ENCODE peak calls at places on chromosomes 7 and 10, in five cellular contexts. One of them, this sample, is unnamed.
A peak's percentile ranks its signal among the peaks of the same experiment; 100 is the strongest.

GRCh38 chr7:126806614-126807013 is 446.1 kb downstream of the GRM8 start:
- DNase-seq in mesendoderm: no peak
- DNase-seq in dorsolateral prefrontal cortex: no peak
- DNase-seq in DND-41: no peak
- DNase-seq in ovary: no peak
- DNase-seq in this sample: no peak

GRCh38 chr10:23408330-23408976 is 30.4 kb upstream of the OTUD1 start:
- DNase-seq in DND-41: no peak
- DNase-seq in mesendoderm: no peak
- DNase-seq in ovary: no peak
- DNase-seq in dorsolateral prefrontal cortex: no peak
- DNase-seq in this sample: no peak

GRCh38 chr7:132980406-132980805 is 101.5 kb downstream of the CHCHD3 start:
- DNase-seq in dorsolateral prefrontal cortex: no peak
- DNase-seq in DND-41: no peak
- DNase-seq in mesendoderm: no peak
- DNase-seq in ovary: no peak
- DNase-seq in this sample: no peak

GRCh38 chr7:154183946-154184345 is 131.7 kb downstream of the DPP6 start:
- DNase-seq in mesendoderm: no peak
- DNase-seq in ovary: no peak
- DNase-seq in DND-41: no peak
- DNase-seq in dorsolateral prefrontal cortex: no peak
- DNase-seq in this sample: no peak

GRCh38 chr7:57215423-57215822 is 83.2 kb upstream of the ZNF479 start:
- DNase-seq in mesendoderm: no peak
- DNase-seq in ovary: no peak
- DNase-seq in DND-41: no peak
- DNase-seq in dorsolateral prefrontal cortex: no peak
- DNase-seq in this sample: no peak

GRCh38 chr7:7641129-7641663 is 644 bp downstream of the UMAD1 start:
- DNase-seq in ovary: peak; percentile 23
- DNase-seq in dorsolateral prefrontal cortex: no peak
- DNase-seq in mesendoderm: peak; percentile 57
- DNase-seq in DND-41: no peak
- DNase-seq in this sample: no peak

GRCh38 chr10:80415734-80416281 is 7.5 kb downstream of the PRXL2A start:
- DNase-seq in ovary: no peak
- DNase-seq in mesendoderm: no peak
- DNase-seq in DND-41: no peak
- DNase-seq in dorsolateral prefrontal cortex: no peak
- DNase-seq in this sample: no peak

GRCh38 chr7:65233409-65234034 is 140.1 kb upstream of the ZNF92 start:
- DNase-seq in DND-41: peak; percentile 35
- DNase-seq in mesendoderm: peak; percentile 93
- DNase-seq in dorsolateral prefrontal cortex: no peak
- DNase-seq in ovary: no peak
- DNase-seq in this sample: no peak

GRCh38 chr7:155285423-155286220 is 12.1 kb upstream of the INSIG1 start:
- DNase-seq in mesendoderm: no peak
- DNase-seq in dorsolateral prefrontal cortex: no peak
- DNase-seq in ovary: no peak
- DNase-seq in DND-41: no peak
- DNase-seq in this sample: no peak

GRCh38 chr10:30830672-30831230 is 200.9 kb downstream of the ZNF438 start:
- DNase-seq in mesendoderm: no peak
- DNase-seq in ovary: no peak
- DNase-seq in dorsolateral prefrontal cortex: no peak
- DNase-seq in DND-41: no peak
- DNase-seq in this sample: no peak

GRCh38 chr7:133102276-133103060 is 20.6 kb upstream of the CHCHD3 start:
- DNase-seq in DND-41: no peak
- DNase-seq in ovary: no peak
- DNase-seq in dorsolateral prefrontal cortex: no peak
- DNase-seq in mesendoderm: no peak
- DNase-seq in this sample: no peak

GRCh38 chr7:120700806-120701205 is 157.1 kb downstream of the TSPAN12 start:
- DNase-seq in DND-41: no peak
- DNase-seq in ovary: no peak
- DNase-seq in dorsolateral prefrontal cortex: no peak
- DNase-seq in mesendoderm: no peak
- DNase-seq in this sample: no peak

GRCh38 chr7:142457146-142457703 is 199.4 kb upstream of the PRSS58 start:
- DNase-seq in DND-41: no peak
- DNase-seq in ovary: no peak
- DNase-seq in dorsolateral prefrontal cortex: no peak
- DNase-seq in mesendoderm: no peak
- DNase-seq in this sample: no peak

GRCh38 chr10:59465089-59465488 is 102.7 kb upstream of the FAM13C start:
- DNase-seq in ovary: no peak
- DNase-seq in mesendoderm: peak; percentile 47
- DNase-seq in DND-41: no peak
- DNase-seq in dorsolateral prefrontal cortex: peak; percentile 37
- DNase-seq in this sample: no peak

GRCh38 chr10:22931948-22932347 is 4.1 kb downstream of the ARMC3 start:
- DNase-seq in dorsolateral prefrontal cortex: no peak
- DNase-seq in ovary: no peak
- DNase-seq in DND-41: no peak
- DNase-seq in mesendoderm: no peak
- DNase-seq in this sample: no peak

GRCh38 chr7:126818393-126819196 is 434.1 kb downstream of the GRM8 start:
- DNase-seq in mesendoderm: no peak
- DNase-seq in dorsolateral prefrontal cortex: no peak
- DNase-seq in DND-41: no peak
- DNase-seq in ovary: no peak
- DNase-seq in this sample: no peak

DNA sequence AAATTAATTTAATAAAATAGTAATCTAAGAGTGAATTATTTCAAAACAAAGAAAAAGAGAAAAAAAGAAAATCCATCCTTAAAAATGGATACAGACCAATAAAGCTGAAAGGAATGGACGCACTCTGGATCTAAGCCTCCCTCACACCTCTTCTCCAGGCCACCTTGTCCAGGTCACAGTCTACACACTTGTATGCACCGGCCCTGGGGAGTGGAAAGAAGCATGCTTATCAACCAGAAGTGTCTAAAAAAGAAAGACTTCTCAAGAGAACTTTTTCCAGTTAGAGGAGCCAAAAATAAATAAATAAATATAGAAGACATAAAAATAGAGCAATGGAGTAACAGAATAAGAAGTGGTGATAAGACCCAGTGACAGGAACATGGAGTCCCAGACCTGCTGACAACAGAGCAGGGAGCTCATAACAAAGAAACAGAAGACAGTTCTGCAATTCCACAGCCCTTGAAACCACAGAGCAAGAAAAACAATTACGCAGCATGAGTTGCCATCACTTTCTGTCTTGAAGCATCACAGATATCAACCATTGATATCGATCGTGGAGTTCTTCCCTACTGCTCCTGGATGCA is 311.7 kb upstream of the NFE2L3 start:
- DNase-seq in ovary: no peak
- DNase-seq in mesendoderm: no peak
- DNase-seq in DND-41: no peak
- DNase-seq in dorsolateral prefrontal cortex: no peak
- DNase-seq in this sample: no peak
- H3K27ac ChIP-seq in ovary: no peak overlapping the region
- H3K27ac ChIP-seq in mesendoderm: no peak overlapping the region
- H3K27ac ChIP-seq in DND-41: no peak overlapping the region
- H3K27ac ChIP-seq in dorsolateral prefrontal cortex: no peak overlapping the region
- H3K27ac ChIP-seq in this sample: peak overlapping the region; percentile 90

DNA sequence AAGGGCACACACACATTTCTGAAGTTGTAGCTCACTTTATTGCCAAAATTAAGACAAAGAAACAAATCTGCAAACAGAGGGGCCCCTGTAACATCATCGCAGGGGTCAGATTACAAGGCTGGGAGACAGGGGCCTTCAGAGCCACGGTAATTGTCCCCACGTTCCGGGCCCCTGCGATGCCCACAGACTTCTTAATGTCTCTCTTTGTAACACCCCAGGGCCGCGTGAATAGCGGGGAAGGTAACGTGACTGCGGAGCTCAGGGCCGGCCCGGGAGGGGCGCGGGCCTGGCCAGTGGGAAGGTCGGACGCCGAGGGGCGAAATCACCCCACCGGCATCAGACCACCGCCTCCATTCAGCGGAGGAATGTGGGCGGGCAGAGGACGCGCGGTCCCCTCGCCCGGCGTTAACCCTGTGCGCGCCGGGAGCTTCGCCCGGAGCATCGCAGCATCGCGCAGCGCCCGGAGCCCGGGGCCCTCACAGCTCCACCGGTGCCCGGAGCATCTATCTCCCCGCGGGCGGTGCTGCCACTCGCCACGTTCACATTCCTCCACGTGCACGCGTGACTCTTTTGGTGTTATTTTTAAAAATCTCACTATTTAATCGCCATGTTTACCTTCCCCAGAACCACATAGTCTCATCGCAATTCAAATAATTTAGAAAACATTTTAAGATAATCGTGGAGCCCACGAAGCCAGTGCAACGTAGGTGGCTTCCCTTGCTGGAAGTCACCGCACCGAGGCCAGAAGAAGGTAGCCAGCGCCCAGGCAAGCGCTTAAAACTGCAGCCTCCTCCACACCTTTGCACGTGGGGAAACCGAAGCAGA is 22.0 kb downstream of the FGFBP3 start:
- DNase-seq in ovary: peak; percentile 70
- DNase-seq in DND-41: no peak
- DNase-seq in dorsolateral prefrontal cortex: peak; percentile 55
- DNase-seq in mesendoderm: peak; percentile 96
- DNase-seq in this sample: peak; percentile 21
- H3K27ac ChIP-seq in ovary: peak overlapping the region; percentile 47
- H3K27ac ChIP-seq in DND-41: no peak overlapping the region
- H3K27ac ChIP-seq in dorsolateral prefrontal cortex: peak overlapping the region; percentile 78
- H3K27ac ChIP-seq in mesendoderm: peak overlapping the region; percentile 93
- H3K27ac ChIP-seq in this sample: no peak overlapping the region

GRCh38 chr10:17756557-17757208 is 4.7 kb downstream of the TMEM236 start:
- DNase-seq in dorsolateral prefrontal cortex: no peak
- DNase-seq in DND-41: no peak
- DNase-seq in mesendoderm: no peak
- DNase-seq in ovary: no peak
- DNase-seq in this sample: no peak
- H3K27ac ChIP-seq in dorsolateral prefrontal cortex: no peak overlapping the region
- H3K27ac ChIP-seq in DND-41: peak overlapping the region; percentile 3
- H3K27ac ChIP-seq in mesendoderm: no peak overlapping the region
- H3K27ac ChIP-seq in ovary: no peak overlapping the region
- H3K27ac ChIP-seq in this sample: no peak overlapping the region

DNA sequence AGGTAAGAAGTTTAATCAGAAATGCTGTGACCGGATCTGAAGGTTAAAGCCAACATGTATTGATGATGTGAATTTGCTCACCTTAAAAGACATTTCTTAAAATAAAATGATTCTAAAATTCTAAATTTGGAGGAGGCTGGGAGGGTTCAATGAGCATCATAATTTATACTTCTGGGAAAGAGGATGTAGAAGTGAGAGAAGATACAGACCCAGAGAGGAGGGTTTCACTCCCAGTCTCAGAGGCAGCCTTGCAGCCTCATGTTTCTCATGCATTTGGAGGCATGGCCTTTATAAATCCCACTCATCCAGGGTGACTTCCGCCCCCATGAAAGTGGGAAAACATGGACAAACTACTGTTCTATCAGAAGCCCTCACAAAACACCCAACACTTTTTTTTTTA is 305.6 kb upstream of the PITRM1 start:
- DNase-seq in mesendoderm: no peak
- DNase-seq in ovary: no peak
- DNase-seq in dorsolateral prefrontal cortex: no peak
- DNase-seq in DND-41: no peak
- DNase-seq in this sample: no peak
- H3K27ac ChIP-seq in mesendoderm: no peak overlapping the region
- H3K27ac ChIP-seq in ovary: no peak overlapping the region
- H3K27ac ChIP-seq in dorsolateral prefrontal cortex: no peak overlapping the region
- H3K27ac ChIP-seq in DND-41: no peak overlapping the region
- H3K27ac ChIP-seq in this sample: no peak overlapping the region

GRCh38 chr10:35216303-35216905 is 89.8 kb downstream of the CREM start:
- DNase-seq in mesendoderm: no peak
- DNase-seq in DND-41: no peak
- DNase-seq in ovary: no peak
- DNase-seq in dorsolateral prefrontal cortex: no peak
- DNase-seq in this sample: no peak
- H3K27ac ChIP-seq in mesendoderm: no peak overlapping the region
- H3K27ac ChIP-seq in DND-41: no peak overlapping the region
- H3K27ac ChIP-seq in ovary: no peak overlapping the region
- H3K27ac ChIP-seq in dorsolateral prefrontal cortex: peak overlapping the region; percentile 59
- H3K27ac ChIP-seq in this sample: no peak overlapping the region

GRCh38 chr10:124705021-124705740 is 39.0 kb downstream of the FAM53B start:
- DNase-seq in dorsolateral prefrontal cortex: no peak
- DNase-seq in ovary: no peak
- DNase-seq in mesendoderm: peak; percentile 16
- DNase-seq in DND-41: no peak
- DNase-seq in this sample: peak; percentile 56
- H3K27ac ChIP-seq in dorsolateral prefrontal cortex: peak overlapping the region; percentile 95
- H3K27ac ChIP-seq in ovary: peak overlapping the region; percentile 96
- H3K27ac ChIP-seq in mesendoderm: no peak overlapping the region
- H3K27ac ChIP-seq in DND-41: peak overlapping the region; percentile 57
- H3K27ac ChIP-seq in this sample: peak overlapping the region; percentile 97

DNA sequence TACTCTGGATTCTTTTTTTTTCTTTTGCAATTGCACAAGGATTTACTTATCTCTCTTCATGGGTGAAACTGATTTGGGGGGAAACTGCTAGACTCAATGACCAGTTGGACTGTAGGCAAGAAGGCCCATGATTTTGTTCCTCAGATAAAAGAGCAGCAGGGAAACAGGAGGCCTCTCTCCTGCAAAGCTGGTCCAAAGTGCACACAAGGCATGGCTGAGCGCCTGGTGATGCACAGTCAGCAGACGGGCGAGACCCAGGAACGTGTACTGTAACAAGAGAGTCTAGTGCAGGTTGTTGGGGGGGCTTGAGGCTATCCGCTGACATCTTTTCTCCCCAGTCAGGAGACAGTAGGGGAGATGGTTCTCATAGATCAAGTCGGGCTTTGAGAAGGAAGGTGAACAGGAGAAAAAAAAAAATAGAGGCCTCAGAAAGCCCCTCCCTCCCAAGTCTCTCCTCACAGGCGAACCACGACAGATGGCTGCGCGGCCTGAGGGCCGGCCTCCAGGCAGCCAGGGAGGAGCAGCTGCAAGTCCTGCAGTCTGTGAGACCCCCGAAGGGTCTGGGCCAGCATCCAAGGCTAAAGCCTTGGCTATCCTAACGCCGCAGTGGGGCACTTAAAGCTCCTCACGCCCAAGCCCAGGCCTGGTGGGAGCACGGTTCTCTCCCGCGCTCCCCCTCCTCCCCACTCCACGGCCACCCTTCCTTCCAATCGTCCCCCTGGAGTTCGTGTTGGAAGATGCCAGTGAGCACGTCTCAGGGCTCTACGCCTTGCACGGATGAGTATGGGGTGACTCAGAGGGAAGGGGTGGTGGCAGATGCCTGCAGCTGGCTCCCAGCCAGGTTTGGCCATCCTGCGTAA is 68.4 kb downstream of the PRKAG2 start:
- DNase-seq in ovary: no peak
- DNase-seq in DND-41: no peak
- DNase-seq in mesendoderm: no peak
- DNase-seq in dorsolateral prefrontal cortex: no peak
- DNase-seq in this sample: no peak
- H3K27ac ChIP-seq in ovary: no peak overlapping the region
- H3K27ac ChIP-seq in DND-41: no peak overlapping the region
- H3K27ac ChIP-seq in mesendoderm: no peak overlapping the region
- H3K27ac ChIP-seq in dorsolateral prefrontal cortex: peak overlapping the region; percentile 78
- H3K27ac ChIP-seq in this sample: no peak overlapping the region

GRCh38 chr7:74061840-74062539 is 21.6 kb upstream of the LIMK1 start:
- DNase-seq in ovary: peak; percentile 90
- DNase-seq in mesendoderm: peak; percentile 76
- DNase-seq in DND-41: peak; percentile 66
- DNase-seq in dorsolateral prefrontal cortex: peak; percentile 77
- DNase-seq in this sample: peak; percentile 92
- H3K27ac ChIP-seq in ovary: peak overlapping the region; percentile 94
- H3K27ac ChIP-seq in mesendoderm: no peak overlapping the region
- H3K27ac ChIP-seq in DND-41: no peak overlapping the region
- H3K27ac ChIP-seq in dorsolateral prefrontal cortex: peak overlapping the region; percentile 86
- H3K27ac ChIP-seq in this sample: peak overlapping the region; percentile 50